ENCODE peak calls at places on chromosomes 7 and 10, in seven cellular contexts. I, R, Q, X, W, Y and F are unnamed samples.
A peak's percentile ranks its signal among the peaks of the same experiment; 100 is the strongest.

GRCh38 chr10:11345224-11346054 is 266.0 kb downstream of the USP6NL start:
- ATAC-seq in Y (peak; percentile 82), X (peak; percentile 94), I (no peak), W (peak; percentile 88), Q (no peak), R (no peak), F (no peak)

GRCh38 chr10:48364659-48365405 is 58.4 kb downstream of the MAPK8 start:
- ATAC-seq in Y (no peak), I (no peak), Q (no peak), X (peak; percentile 48), R (no peak), W (no peak), F (peak; percentile 45)

GRCh38 chr7:121397832-121398231 is 1.7 kb upstream of the FAM3C start:
- ATAC-seq in W (no peak), X (no peak), R (no peak), Y (no peak), Q (no peak), I (no peak), F (no peak)

GRCh38 chr10:6175329-6176055 is 27.2 kb upstream of the PFKFB3 start:
- ATAC-seq in Y (no peak), R (peak; percentile 39), I (no peak), Q (no peak), X (no peak), W (no peak), F (no peak)

GRCh38 chr7:39515556-39516228 is 50.5 kb upstream of the YAE1 start:
- ATAC-seq in I (no peak), Q (no peak), X (no peak), Y (no peak), W (no peak), R (no peak), F (no peak)

GRCh38 chr7:123784263-123784662 is 35.5 kb upstream of the WASL start:
- ATAC-seq in R (no peak), W (no peak), Q (no peak), I (peak; percentile 90), X (peak; percentile 56), Y (no peak), F (no peak)

GRCh38 chr10:128897414-128897928 is 569.6 kb upstream of the MGMT start:
- ATAC-seq in W (no peak), X (no peak), I (no peak), Q (no peak), R (no peak), Y (no peak), F (no peak)

GRCh38 chr7:116576350-116577319 is 51.8 kb downstream of the CAV1 start:
- ATAC-seq in Q (no peak), R (peak; percentile 76), Y (peak; percentile 65), W (peak; percentile 75), I (peak; percentile 63), X (peak; percentile 51), F (peak; percentile 91)

GRCh38 chr7:129095258-129095657 is 40.3 kb upstream of the TNPO3 start:
- ATAC-seq in I (no peak), Q (peak; percentile 92), Y (peak; percentile 76), R (peak; percentile 21), W (no peak), X (no peak), F (no peak)

GRCh38 chr10:95537543-95537930 is 23.6 kb downstream of the SORBS1 start:
- ATAC-seq in Y (no peak), Q (no peak), R (no peak), X (peak; percentile 74), I (no peak), W (peak; percentile 64), F (no peak)